ENCODE peak calls at places on chromosomes 6 and 20, in six cellular contexts. One of them, this sample, is unnamed.

GRCh38 chr6:52328721-52329120 is 33.2 kb upstream of the PAQR8 start:
- DNase-seq in fibroblast of the aortic adventitia: no peak
- DNase-seq in CD14-positive monocyte: no peak
- DNase-seq in Right ventricle myocardium inferior: no peak
- DNase-seq in HS-5: no peak
- DNase-seq in T-helper 17 cell: no peak
- DNase-seq in this sample: no peak

GRCh38 chr6:39209360-39209811 is 19.9 kb downstream of the KCNK5 start:
- DNase-seq in fibroblast of the aortic adventitia: no peak
- DNase-seq in CD14-positive monocyte: no peak
- DNase-seq in Right ventricle myocardium inferior: no peak
- DNase-seq in HS-5: no peak
- DNase-seq in T-helper 17 cell: no peak
- DNase-seq in this sample: no peak

GRCh38 chr6:155177369-155177961 is 86.3 kb upstream of the CLDN20 start:
- DNase-seq in fibroblast of the aortic adventitia: peak
- DNase-seq in CD14-positive monocyte: no peak
- DNase-seq in Right ventricle myocardium inferior: no peak
- DNase-seq in HS-5: no peak
- DNase-seq in T-helper 17 cell: no peak
- DNase-seq in this sample: peak

GRCh38 chr20:43740642-43741041 is 13.8 kb upstream of the GTSF1L start:
- DNase-seq in fibroblast of the aortic adventitia: no peak
- DNase-seq in CD14-positive monocyte: no peak
- DNase-seq in Right ventricle myocardium inferior: no peak
- DNase-seq in HS-5: no peak
- DNase-seq in T-helper 17 cell: no peak
- DNase-seq in this sample: no peak

GRCh38 chr6:26249959-26250805 is 114.8 kb upstream of the BTN3A2 start:
- DNase-seq in fibroblast of the aortic adventitia: peak
- DNase-seq in CD14-positive monocyte: peak
- DNase-seq in Right ventricle myocardium inferior: peak
- DNase-seq in HS-5: no peak
- DNase-seq in T-helper 17 cell: peak
- DNase-seq in this sample: peak

GRCh38 chr20:35511814-35512420 is 17.5 kb downstream of the C20orf173 start:
- DNase-seq in fibroblast of the aortic adventitia: peak
- DNase-seq in CD14-positive monocyte: no peak
- DNase-seq in Right ventricle myocardium inferior: no peak
- DNase-seq in HS-5: no peak
- DNase-seq in T-helper 17 cell: no peak
- DNase-seq in this sample: peak

GRCh38 chr20:1255675-1256074 is 10.4 kb upstream of the SNPH start:
- DNase-seq in fibroblast of the aortic adventitia: no peak
- DNase-seq in CD14-positive monocyte: no peak
- DNase-seq in Right ventricle myocardium inferior: no peak
- DNase-seq in HS-5: no peak
- DNase-seq in T-helper 17 cell: no peak
- DNase-seq in this sample: no peak

GRCh38 chr20:49685809-49686208 is 27.9 kb downstream of the B4GALT5 start:
- DNase-seq in fibroblast of the aortic adventitia: peak
- DNase-seq in CD14-positive monocyte: no peak
- DNase-seq in Right ventricle myocardium inferior: no peak
- DNase-seq in HS-5: peak
- DNase-seq in T-helper 17 cell: no peak
- DNase-seq in this sample: peak

GRCh38 chr6:105677671-105678475 is 275.0 kb upstream of the PREP start:
- DNase-seq in fibroblast of the aortic adventitia: peak
- DNase-seq in CD14-positive monocyte: no peak
- DNase-seq in Right ventricle myocardium inferior: no peak
- DNase-seq in HS-5: no peak
- DNase-seq in T-helper 17 cell: no peak
- DNase-seq in this sample: peak

GRCh38 chr6:123926000-123926399 is 122.3 kb downstream of the NKAIN2 start:
- DNase-seq in fibroblast of the aortic adventitia: no peak
- DNase-seq in CD14-positive monocyte: no peak
- DNase-seq in Right ventricle myocardium inferior: no peak
- DNase-seq in HS-5: no peak
- DNase-seq in T-helper 17 cell: no peak
- DNase-seq in this sample: peak

GRCh38 chr6:168145747-168146596 is 67.0 kb upstream of the FRMD1 start:
- DNase-seq in fibroblast of the aortic adventitia: no peak
- DNase-seq in CD14-positive monocyte: no peak
- DNase-seq in Right ventricle myocardium inferior: no peak
- DNase-seq in HS-5: no peak
- DNase-seq in T-helper 17 cell: no peak
- DNase-seq in this sample: no peak

GRCh38 chr20:50360921-50361320 is 149.3 kb upstream of the PTPN1 start:
- DNase-seq in fibroblast of the aortic adventitia: no peak
- DNase-seq in CD14-positive monocyte: no peak
- DNase-seq in Right ventricle myocardium inferior: no peak
- DNase-seq in HS-5: no peak
- DNase-seq in T-helper 17 cell: no peak
- DNase-seq in this sample: no peak

GRCh38 chr6:165971202-165971601 is 196.4 kb downstream of the TBXT start:
- DNase-seq in fibroblast of the aortic adventitia: no peak
- DNase-seq in CD14-positive monocyte: no peak
- DNase-seq in Right ventricle myocardium inferior: no peak
- DNase-seq in HS-5: no peak
- DNase-seq in T-helper 17 cell: no peak
- DNase-seq in this sample: peak

GRCh38 chr6:1771324-1771723 is 161.6 kb downstream of the FOXC1 start:
- DNase-seq in fibroblast of the aortic adventitia: peak
- DNase-seq in CD14-positive monocyte: no peak
- DNase-seq in Right ventricle myocardium inferior: no peak
- DNase-seq in HS-5: peak
- DNase-seq in T-helper 17 cell: no peak
- DNase-seq in this sample: no peak

GRCh38 chr6:133973109-133973971 is 20.3 kb downstream of the TBPL1 start:
- DNase-seq in fibroblast of the aortic adventitia: peak
- DNase-seq in CD14-positive monocyte: no peak
- DNase-seq in Right ventricle myocardium inferior: no peak
- DNase-seq in HS-5: peak
- DNase-seq in T-helper 17 cell: no peak
- DNase-seq in this sample: peak

GRCh38 chr6:4983322-4983721 is 20.5 kb downstream of the RPP40 start:
- DNase-seq in fibroblast of the aortic adventitia: no peak
- DNase-seq in CD14-positive monocyte: no peak
- DNase-seq in Right ventricle myocardium inferior: no peak
- DNase-seq in HS-5: no peak
- DNase-seq in T-helper 17 cell: no peak
- DNase-seq in this sample: no peak

GRCh38 chr6:137731960-137732616 is 135.0 kb upstream of the TNFAIP3 start:
- DNase-seq in fibroblast of the aortic adventitia: peak
- DNase-seq in CD14-positive monocyte: no peak
- DNase-seq in Right ventricle myocardium inferior: no peak
- DNase-seq in HS-5: peak
- DNase-seq in T-helper 17 cell: no peak
- DNase-seq in this sample: peak

GRCh38 chr6:162941128-162941527 is 213.4 kb downstream of the PACRG start:
- DNase-seq in fibroblast of the aortic adventitia: no peak
- DNase-seq in CD14-positive monocyte: no peak
- DNase-seq in Right ventricle myocardium inferior: no peak
- DNase-seq in HS-5: no peak
- DNase-seq in T-helper 17 cell: no peak
- DNase-seq in this sample: no peak

GRCh38 chr6:37818536-37819176 is 871 bp upstream of the ZFAND3 start:
- DNase-seq in fibroblast of the aortic adventitia: peak
- DNase-seq in CD14-positive monocyte: peak
- DNase-seq in Right ventricle myocardium inferior: peak
- DNase-seq in HS-5: no peak
- DNase-seq in T-helper 17 cell: peak
- DNase-seq in this sample: peak

GRCh38 chr20:35698298-35699126 is 640 bp downstream of the NFS1 start:
- DNase-seq in fibroblast of the aortic adventitia: no peak
- DNase-seq in CD14-positive monocyte: no peak
- DNase-seq in Right ventricle myocardium inferior: no peak
- DNase-seq in HS-5: no peak
- DNase-seq in T-helper 17 cell: no peak
- DNase-seq in this sample: no peak

GRCh38 chr6:52881996-52882841 is 27.3 kb downstream of the GSTA3 start:
- DNase-seq in fibroblast of the aortic adventitia: peak
- DNase-seq in CD14-positive monocyte: peak
- DNase-seq in Right ventricle myocardium inferior: no peak
- DNase-seq in HS-5: peak
- DNase-seq in T-helper 17 cell: peak
- DNase-seq in this sample: peak

GRCh38 chr6:151806757-151807512 is 547 bp upstream of the ESR1 start:
- DNase-seq in fibroblast of the aortic adventitia: peak
- DNase-seq in CD14-positive monocyte: no peak
- DNase-seq in Right ventricle myocardium inferior: no peak
- DNase-seq in HS-5: no peak
- DNase-seq in T-helper 17 cell: no peak
- DNase-seq in this sample: no peak

GRCh38 chr6:22754111-22754510 is 184.7 kb downstream of the HDGFL1 start:
- DNase-seq in fibroblast of the aortic adventitia: no peak
- DNase-seq in CD14-positive monocyte: no peak
- DNase-seq in Right ventricle myocardium inferior: no peak
- DNase-seq in HS-5: no peak
- DNase-seq in T-helper 17 cell: no peak
- DNase-seq in this sample: peak

GRCh38 chr6:104134876-104135275 is 724.8 kb downstream of the HACE1 start:
- DNase-seq in fibroblast of the aortic adventitia: no peak
- DNase-seq in CD14-positive monocyte: no peak
- DNase-seq in Right ventricle myocardium inferior: no peak
- DNase-seq in HS-5: no peak
- DNase-seq in T-helper 17 cell: no peak
- DNase-seq in this sample: peak

GRCh38 chr6:99013661-99014458 is 66.1 kb upstream of the FBXL4 start:
- DNase-seq in fibroblast of the aortic adventitia: peak
- DNase-seq in CD14-positive monocyte: no peak
- DNase-seq in Right ventricle myocardium inferior: no peak
- DNase-seq in HS-5: no peak
- DNase-seq in T-helper 17 cell: no peak
- DNase-seq in this sample: peak

GRCh38 chr20:47097691-47098622 is 203.3 kb downstream of the EYA2 start:
- DNase-seq in fibroblast of the aortic adventitia: no peak
- DNase-seq in CD14-positive monocyte: no peak
- DNase-seq in Right ventricle myocardium inferior: no peak
- DNase-seq in HS-5: no peak
- DNase-seq in T-helper 17 cell: no peak
- DNase-seq in this sample: no peak

GRCh38 chr6:47420394-47421371 is 56.9 kb upstream of the CD2AP start:
- DNase-seq in fibroblast of the aortic adventitia: peak
- DNase-seq in CD14-positive monocyte: no peak
- DNase-seq in Right ventricle myocardium inferior: no peak
- DNase-seq in HS-5: no peak
- DNase-seq in T-helper 17 cell: no peak
- DNase-seq in this sample: peak

GRCh38 chr6:71238351-71238750 is 50.3 kb upstream of the OGFRL1 start:
- DNase-seq in fibroblast of the aortic adventitia: peak
- DNase-seq in CD14-positive monocyte: no peak
- DNase-seq in Right ventricle myocardium inferior: no peak
- DNase-seq in HS-5: peak
- DNase-seq in T-helper 17 cell: no peak
- DNase-seq in this sample: peak

GRCh38 chr6:158050107-158050735 is 68.6 kb downstream of the SYNJ2 start:
- DNase-seq in fibroblast of the aortic adventitia: no peak
- DNase-seq in CD14-positive monocyte: no peak
- DNase-seq in Right ventricle myocardium inferior: no peak
- DNase-seq in HS-5: no peak
- DNase-seq in T-helper 17 cell: no peak
- DNase-seq in this sample: no peak

GRCh38 chr6:41426438-41426851 is 91.0 kb downstream of the NCR2 start:
- DNase-seq in fibroblast of the aortic adventitia: no peak
- DNase-seq in CD14-positive monocyte: no peak
- DNase-seq in Right ventricle myocardium inferior: no peak
- DNase-seq in HS-5: no peak
- DNase-seq in T-helper 17 cell: peak
- DNase-seq in this sample: no peak

GRCh38 chr6:169070506-169071176 is 183.0 kb downstream of the THBS2 start:
- DNase-seq in fibroblast of the aortic adventitia: peak
- DNase-seq in CD14-positive monocyte: no peak
- DNase-seq in Right ventricle myocardium inferior: peak
- DNase-seq in HS-5: peak
- DNase-seq in T-helper 17 cell: no peak
- DNase-seq in this sample: peak

GRCh38 chr20:17281478-17281877 is 54.6 kb downstream of the PCSK2 start:
- DNase-seq in fibroblast of the aortic adventitia: no peak
- DNase-seq in CD14-positive monocyte: no peak
- DNase-seq in Right ventricle myocardium inferior: no peak
- DNase-seq in HS-5: no peak
- DNase-seq in T-helper 17 cell: no peak
- DNase-seq in this sample: no peak

GRCh38 chr20:609371-609964 is 641 bp downstream of the TCF15 start:
- DNase-seq in fibroblast of the aortic adventitia: no peak
- DNase-seq in CD14-positive monocyte: no peak
- DNase-seq in Right ventricle myocardium inferior: no peak
- DNase-seq in HS-5: no peak
- DNase-seq in T-helper 17 cell: no peak
- DNase-seq in this sample: no peak

GRCh38 chr6:150408842-150409241 is 40.0 kb downstream of the IYD start:
- DNase-seq in fibroblast of the aortic adventitia: no peak
- DNase-seq in CD14-positive monocyte: no peak
- DNase-seq in Right ventricle myocardium inferior: no peak
- DNase-seq in HS-5: no peak
- DNase-seq in T-helper 17 cell: no peak
- DNase-seq in this sample: no peak

GRCh38 chr6:134138226-134138975 is 86.0 kb upstream of the SLC2A12 start:
- DNase-seq in fibroblast of the aortic adventitia: peak
- DNase-seq in CD14-positive monocyte: no peak
- DNase-seq in Right ventricle myocardium inferior: no peak
- DNase-seq in HS-5: no peak
- DNase-seq in T-helper 17 cell: no peak
- DNase-seq in this sample: peak

GRCh38 chr20:1619861-1620444 is at the start of gene SIRPB1:
- DNase-seq in fibroblast of the aortic adventitia: no peak
- DNase-seq in CD14-positive monocyte: peak
- DNase-seq in Right ventricle myocardium inferior: no peak
- DNase-seq in HS-5: no peak
- DNase-seq in T-helper 17 cell: no peak
- DNase-seq in this sample: no peak

GRCh38 chr6:43267619-43268347 is 24.5 kb downstream of the TTBK1 start:
- DNase-seq in fibroblast of the aortic adventitia: no peak
- DNase-seq in CD14-positive monocyte: no peak
- DNase-seq in Right ventricle myocardium inferior: no peak
- DNase-seq in HS-5: no peak
- DNase-seq in T-helper 17 cell: no peak
- DNase-seq in this sample: no peak

GRCh38 chr6:30839666-30840065 is 44.7 kb upstream of the DDR1 start:
- DNase-seq in fibroblast of the aortic adventitia: no peak
- DNase-seq in CD14-positive monocyte: no peak
- DNase-seq in Right ventricle myocardium inferior: no peak
- DNase-seq in HS-5: no peak
- DNase-seq in T-helper 17 cell: no peak
- DNase-seq in this sample: no peak